ENCODE peak calls at places on chromosomes 16 and 17, in ten cellular contexts. Z, J, A, U, P, E, C, V, M and X are unnamed samples.

GRCh38 chr17:29526322-29526721 is 40.5 kb downstream of the ABHD15 start:
- DNase-seq in Z (no peak), J (no peak), A (no peak), U (no peak), P (no peak), E (no peak), C (no peak), V (no peak), M (no peak), X (no peak)

GRCh38 chr17:30793282-30793977 is 31.1 kb downstream of the CRLF3 start:
- DNase-seq in Z (no peak), J (no peak), A (no peak), U (no peak), P (no peak), E (no peak), C (no peak), V (no peak), M (no peak), X (no peak)

GRCh38 chr17:15456486-15456885 is 10.9 kb downstream of the CDRT4 start:
- DNase-seq in Z (no peak), J (no peak), A (no peak), U (no peak), P (no peak), E (no peak), C (no peak), V (peak), M (no peak), X (peak)

GRCh38 chr16:21276090-21276489 is 2.0 kb downstream of the CRYM start:
- DNase-seq in Z (peak), J (no peak), A (no peak), U (no peak), P (no peak), E (no peak), C (no peak), V (peak), M (no peak), X (no peak)

GRCh38 chr16:72198021-72198420 is 26.1 kb upstream of the PMFBP1 start:
- DNase-seq in Z (peak), J (no peak), A (no peak), U (no peak), P (no peak), E (no peak), C (no peak), V (peak), M (peak), X (no peak)

GRCh38 chr17:49571764-49572163 is 3.9 kb upstream of the NXPH3 start:
- DNase-seq in Z (peak), J (no peak), A (no peak), U (no peak), P (no peak), E (no peak), C (no peak), V (no peak), M (no peak), X (no peak)

GRCh38 chr17:78494189-78494960 is 82.8 kb downstream of the DNAH17 start:
- DNase-seq in Z (no peak), J (no peak), A (no peak), U (no peak), P (no peak), E (no peak), C (no peak), V (no peak), M (no peak), X (no peak)

GRCh38 chr16:2698996-2699750 is 16.9 kb downstream of the KCTD5 start:
- DNase-seq in Z (no peak), J (no peak), A (no peak), U (no peak), P (no peak), E (no peak), C (no peak), V (no peak), M (no peak), X (no peak)

GRCh38 chr16:89909777-89910716 is 8.6 kb upstream of the MC1R start:
- DNase-seq in Z (peak), J (no peak), A (no peak), U (peak), P (no peak), E (peak), C (peak), V (peak), M (peak), X (peak)